ENCODE peak calls at places on chromosomes 16 and 17, in nine cellular contexts. B is HCT116, V is tibial artery, S is cardiac fibroblast, X is mammary epithelial cell, E is body of pancreas, F is fibroblast of lung, H is cardiac muscle cell, M is lower lobe of right lung. R is an unnamed sample.

GRCh38 chr17:55448681-55449080 is 27.0 kb upstream of the MMD start:
- DNase-seq in B (no peak), V (no peak), S (peak), X (no peak), E (no peak), F (peak), H (peak), M (no peak), R (no peak)

GRCh38 chr16:19410435-19411153 is 7.1 kb upstream of the TMC5 start:
- DNase-seq in B (no peak), V (no peak), S (no peak), X (no peak), E (peak), F (no peak), H (peak), M (peak), R (no peak)

GRCh38 chr17:42920922-42921321 is 20.3 kb downstream of the G6PC1 start:
- DNase-seq in B (no peak), V (no peak), S (peak), X (no peak), E (peak), F (no peak), H (peak), M (peak), R (no peak)

GRCh38 chr16:86138121-86138944 is 239.4 kb downstream of the IRF8 start:
- DNase-seq in B (no peak), V (no peak), S (no peak), X (no peak), E (no peak), F (no peak), H (no peak), M (no peak), R (no peak)

GRCh38 chr17:5526821-5527598 is 40.6 kb downstream of the MIS12 start:
- DNase-seq in B (peak), V (peak), S (peak), X (peak), E (peak), F (peak), H (peak), M (no peak), R (no peak)

GRCh38 chr17:28747046-28747691 is 3.4 kb downstream of the TRAF4 start:
- DNase-seq in B (no peak), V (peak), S (no peak), X (peak), E (peak), F (no peak), H (no peak), M (peak), R (no peak)

GRCh38 chr16:24129412-24129918 is 126.7 kb upstream of the CACNG3 start:
- DNase-seq in B (no peak), V (no peak), S (no peak), X (no peak), E (no peak), F (no peak), H (no peak), M (no peak), R (no peak)

GRCh38 chr17:42706732-42707131 is 24.4 kb downstream of the CNTNAP1 start:
- DNase-seq in B (no peak), V (peak), S (no peak), X (no peak), E (no peak), F (no peak), H (no peak), M (no peak), R (no peak)

GRCh38 chr17:55265434-55266021 is 768 bp downstream of the HLF start:
- DNase-seq in B (no peak), V (peak), S (no peak), X (no peak), E (no peak), F (no peak), H (peak), M (no peak), R (no peak)

GRCh38 chr17:64357191-64357981 is 33.3 kb downstream of the PECAM1 start:
- DNase-seq in B (no peak), V (peak), S (peak), X (peak), E (peak), F (peak), H (peak), M (no peak), R (no peak)

DNA sequence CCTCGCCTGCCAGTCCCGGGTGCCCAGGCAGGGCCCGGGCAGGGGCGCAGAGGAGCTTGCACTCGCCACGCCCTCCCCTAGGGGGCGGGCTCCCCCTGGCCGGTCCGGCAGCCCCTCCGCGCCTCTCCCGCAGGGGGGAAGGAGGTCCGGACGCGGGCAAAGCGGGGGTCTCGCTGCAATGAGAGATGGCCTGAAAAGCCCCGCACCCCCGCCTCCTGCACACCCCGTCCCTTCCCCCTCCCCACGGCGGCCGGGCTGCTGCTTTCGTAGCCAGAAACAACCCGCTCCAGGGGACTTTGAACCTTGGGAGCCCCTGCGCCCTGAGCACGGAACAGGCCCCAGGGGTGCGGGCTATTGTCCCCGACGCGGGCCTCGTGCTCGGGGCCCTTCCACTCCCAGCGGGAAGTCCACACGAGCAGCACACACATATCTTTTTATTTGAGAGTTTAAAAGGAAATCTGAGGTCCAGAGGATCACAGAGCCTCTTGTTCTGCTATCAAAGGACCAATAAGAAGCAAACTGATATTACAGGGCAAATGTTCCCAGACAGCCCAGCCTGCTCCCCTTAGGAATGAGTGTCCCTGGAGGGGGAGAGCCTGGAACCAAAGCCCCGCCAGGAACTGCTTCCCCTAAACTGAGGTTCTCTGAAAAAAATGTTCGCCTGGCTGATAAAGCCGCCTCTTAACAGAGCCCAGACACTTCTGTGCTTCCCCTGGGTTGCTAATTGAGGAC is 5.8 kb upstream of the CBX4 start:
- DNase-seq in B (no peak), V (no peak), S (peak), X (no peak), E (no peak), F (no peak), H (peak), M (peak), R (no peak)
- H3K4me3 ChIP-seq in B (peak), V (peak), S (no peak), X (no peak), E (no peak), F (no peak), H (peak), M (peak), R (no peak)

GRCh38 chr17:44344939-44345496 is at the start of gene GRN:
- DNase-seq in B (peak), V (peak), S (peak), X (peak), E (peak), F (peak), H (peak), M (peak), R (peak)
- TF ChIP-seq CTCF in B (no peak), V (no peak), S (no peak), X (no peak), E (no peak), F (no peak), H (no peak), M (no peak), R (no peak)

GRCh38 chr17:76478730-76479514 is 11.5 kb downstream of the AANAT start:
- DNase-seq in B (no peak), V (no peak), S (no peak), X (no peak), E (no peak), F (no peak), H (no peak), M (no peak), R (no peak)

GRCh38 chr17:76480676-76481075 is 13.3 kb downstream of the AANAT start:
- DNase-seq in B (no peak), V (no peak), S (no peak), X (no peak), E (peak), F (no peak), H (peak), M (no peak), R (no peak)

GRCh38 chr17:76478097-76478496 is 10.7 kb downstream of the AANAT start:
- DNase-seq in B (no peak), V (no peak), S (no peak), X (no peak), E (no peak), F (no peak), H (no peak), M (no peak), R (no peak)

GRCh38 chr17:76479515-76480048 is 12.2 kb downstream of the AANAT start:
- DNase-seq in B (no peak), V (no peak), S (no peak), X (no peak), E (no peak), F (no peak), H (no peak), M (no peak), R (no peak)

DNA sequence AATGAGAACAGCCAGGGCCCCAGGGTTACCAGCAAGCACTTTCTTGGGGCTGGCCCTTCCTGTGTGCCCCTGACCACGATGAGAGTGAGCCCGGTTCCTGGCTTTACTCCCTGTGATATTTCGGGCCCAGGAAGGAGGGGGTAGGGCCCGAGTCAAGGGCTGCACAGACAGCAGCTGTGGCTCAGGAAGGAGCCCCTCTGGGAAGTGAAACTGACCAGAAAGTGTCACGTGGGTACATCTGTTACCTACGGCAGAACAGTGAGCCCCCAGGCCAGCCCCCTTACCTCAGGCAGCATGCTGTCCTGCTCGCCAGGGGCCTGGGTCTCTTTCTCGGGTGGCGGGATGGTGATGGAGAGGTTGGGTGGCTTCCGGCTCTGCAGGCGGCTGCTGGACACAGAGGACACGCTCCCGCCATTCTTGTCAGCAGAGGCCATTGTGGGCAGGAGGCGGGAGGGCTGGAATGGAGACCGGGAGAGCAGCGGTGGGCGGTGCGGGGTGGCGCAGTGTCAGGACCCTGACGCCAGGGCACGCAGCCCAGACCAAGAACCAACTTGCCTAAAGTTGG is 13.8 kb downstream of the AANAT start:
- DNase-seq in B (no peak), V (no peak), S (no peak), X (no peak), E (peak), F (no peak), H (no peak), M (no peak), R (peak)
- H3K4me3 ChIP-seq in B (no peak), V (no peak), S (no peak), X (no peak), E (no peak), F (no peak), H (no peak), M (no peak), R (peak)

DNA sequence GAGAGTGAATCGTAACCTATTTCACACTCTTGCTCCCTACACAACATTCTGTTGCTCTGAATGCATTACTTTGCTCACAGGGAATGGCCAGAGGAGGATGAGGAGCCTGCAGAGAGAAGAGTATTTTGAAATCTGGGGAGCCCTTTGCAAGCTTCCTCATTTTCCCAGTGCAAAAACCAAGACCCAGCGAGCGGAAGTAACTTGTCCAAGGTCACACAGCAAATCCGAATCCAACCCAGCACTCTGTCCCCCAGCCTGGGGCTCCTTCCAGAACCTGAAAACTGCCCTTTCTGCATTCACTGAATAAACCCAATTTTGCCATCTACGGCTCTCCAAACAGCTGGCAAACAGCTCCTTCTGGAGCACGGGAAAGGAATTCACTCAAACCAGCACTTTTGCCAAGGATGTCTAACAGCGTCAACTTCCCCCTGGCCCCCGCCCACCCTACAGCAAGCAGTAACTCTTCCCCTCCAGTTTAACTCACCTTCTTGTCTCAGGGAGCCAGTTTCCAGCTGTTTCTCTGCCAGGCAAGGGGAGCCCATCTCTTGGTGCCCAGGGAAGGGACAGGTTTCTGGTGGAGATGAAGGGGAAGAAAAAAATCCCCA is 524 bp downstream of the KCNG4 start:
- DNase-seq in B (no peak), V (no peak), S (peak), X (no peak), E (no peak), F (no peak), H (peak), M (no peak), R (no peak)
- TF ChIP-seq CTCF in B (no peak), V (no peak), S (no peak), X (no peak), E (no peak), F (no peak), H (no peak), M (no peak), R (no peak)

GRCh38 chr16:88781140-88782077 is 3.6 kb downstream of the PIEZO1 start:
- DNase-seq in B (no peak), V (no peak), S (no peak), X (no peak), E (peak), F (no peak), H (no peak), M (peak), R (peak)
- H3K4me3 ChIP-seq in B (no peak), V (no peak), S (no peak), X (no peak), E (no peak), F (no peak), H (no peak), M (peak), R (peak)

GRCh38 chr17:58278661-58279015 is 2.1 kb downstream of the MPO start:
- DNase-seq in B (no peak), V (no peak), S (peak), X (no peak), E (peak), F (no peak), H (no peak), M (no peak), R (no peak)

GRCh38 chr17:58277726-58278595 is 2.8 kb downstream of the MPO start:
- DNase-seq in B (no peak), V (no peak), S (no peak), X (no peak), E (no peak), F (no peak), H (no peak), M (no peak), R (no peak)

GRCh38 chr17:58276423-58276822 is 4.3 kb downstream of the MPO start:
- DNase-seq in B (no peak), V (no peak), S (no peak), X (no peak), E (no peak), F (no peak), H (no peak), M (no peak), R (no peak)

GRCh38 chr17:58275417-58275816 is 5.3 kb downstream of the MPO start:
- DNase-seq in B (no peak), V (no peak), S (no peak), X (no peak), E (no peak), F (no peak), H (no peak), M (no peak), R (no peak)

GRCh38 chr17:58277107-58277506 is 3.6 kb downstream of the MPO start:
- DNase-seq in B (peak), V (no peak), S (peak), X (no peak), E (no peak), F (peak), H (peak), M (no peak), R (no peak)
- TF ChIP-seq CTCF in B (peak), V (no peak), S (peak), X (no peak), E (peak), F (peak), H (peak), M (peak), R (peak)

DNA sequence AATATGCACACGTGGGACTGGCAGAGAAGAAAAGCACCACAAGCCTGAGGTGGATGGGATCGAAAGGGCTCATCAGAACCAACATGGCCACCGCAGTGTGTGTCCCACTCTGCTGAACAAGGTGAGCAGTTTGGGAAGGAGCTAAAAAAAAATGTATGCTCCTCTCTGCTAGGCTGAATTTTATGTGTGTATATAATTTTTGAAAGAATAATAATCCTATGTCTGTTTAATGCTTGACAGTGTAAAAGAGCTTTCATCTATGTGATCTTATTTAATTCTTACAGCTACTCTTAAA is 14.2 kb upstream of the EEF2K start:
- DNase-seq in B (no peak), V (no peak), S (peak), X (peak), E (peak), F (no peak), H (no peak), M (no peak), R (no peak)
- H3K4me3 ChIP-seq in B (no peak), V (peak), S (peak), X (peak), E (no peak), F (peak), H (peak), M (peak), R (peak)

GRCh38 chr17:59607061-59607460 is 12.6 kb upstream of the CLTC start:
- DNase-seq in B (no peak), V (no peak), S (no peak), X (no peak), E (no peak), F (no peak), H (no peak), M (no peak), R (no peak)

GRCh38 chr17:59611503-59611902 is 8.2 kb upstream of the CLTC start:
- DNase-seq in B (no peak), V (no peak), S (no peak), X (no peak), E (no peak), F (no peak), H (no peak), M (no peak), R (no peak)

GRCh38 chr17:59607817-59608403 is 11.8 kb upstream of the CLTC start:
- DNase-seq in B (no peak), V (no peak), S (no peak), X (no peak), E (no peak), F (no peak), H (no peak), M (no peak), R (no peak)
- TF ChIP-seq CTCF in B (no peak), V (no peak), S (peak), X (peak), E (no peak), F (peak), H (peak), M (peak), R (peak)